ENCODE peak calls at places on chromosomes 4 and X, in six cellular contexts. J is BE2C, P is tibial nerve, N is H9, K is HAP-1, B is tibial artery. D is an unnamed sample. For H3K4me1, the result is how much of the 10 kb centered on the place peaks cover.

GRCh38 chr4:56909083-56909981 is 1.6 kb downstream of the REST start:
- DNase-seq in J (no peak), B (peak), K (peak), P (peak), N (peak), D (no peak)

GRCh38 chr4:126956192-126956897 is 676.4 kb upstream of the INTU start:
- DNase-seq in P (no peak), J (no peak), N (peak), B (no peak), K (no peak), D (no peak)

GRCh38 chr4:187294861-187295260 is 571.2 kb upstream of the FAT1 start:
- DNase-seq in N (no peak), B (no peak), K (no peak), P (no peak), J (no peak), D (no peak)

GRCh38 chr4:98204236-98204553 is 57.0 kb upstream of the RAP1GDS1 start:
- DNase-seq in N (no peak), P (no peak), K (no peak), B (no peak), J (no peak), D (no peak)

GRCh38 chrX:2432298-2432863 is 68.4 kb downstream of the DHRSX start:
- DNase-seq in J (no peak), N (no peak), P (no peak), B (no peak), K (no peak), D (no peak)

GRCh38 chr4:23163649-23164436 is 471.1 kb downstream of the GBA3 start:
- DNase-seq in K (no peak), J (no peak), N (no peak), B (no peak), P (no peak), D (no peak)

GRCh38 chr4:61202100-61202637 is 2.0 kb downstream of the ADGRL3 start:
- DNase-seq in B (peak), J (peak), K (peak), N (no peak), P (no peak), D (no peak)

GRCh38 chr4:82792912-82793649 is 5.5 kb downstream of the SCD5 start:
- DNase-seq in N (peak), P (no peak), B (no peak), K (no peak), J (no peak), D (no peak)

GRCh38 chr4:4606321-4606720 is 64.5 kb upstream of the STX18 start:
- DNase-seq in P (no peak), N (no peak), J (no peak), K (no peak), B (no peak), D (no peak)

GRCh38 chr4:184806711-184807110 is 19.1 kb downstream of the ACSL1 start:
- DNase-seq in B (no peak), P (no peak), K (no peak), N (no peak), J (no peak), D (no peak)

GRCh38 chr4:184807797-184808718 is 17.7 kb downstream of the ACSL1 start:
- DNase-seq in J (no peak), P (no peak), N (peak), B (no peak), K (peak), D (no peak)

GRCh38 chr4:184806246-184806550 is 19.6 kb downstream of the ACSL1 start:
- DNase-seq in N (no peak), P (no peak), K (no peak), J (no peak), B (no peak), D (no peak)

GRCh38 chr4:184808719-184809062 is 17.1 kb downstream of the ACSL1 start:
- DNase-seq in P (no peak), B (no peak), K (no peak), N (no peak), J (no peak), D (no peak)

DNA sequence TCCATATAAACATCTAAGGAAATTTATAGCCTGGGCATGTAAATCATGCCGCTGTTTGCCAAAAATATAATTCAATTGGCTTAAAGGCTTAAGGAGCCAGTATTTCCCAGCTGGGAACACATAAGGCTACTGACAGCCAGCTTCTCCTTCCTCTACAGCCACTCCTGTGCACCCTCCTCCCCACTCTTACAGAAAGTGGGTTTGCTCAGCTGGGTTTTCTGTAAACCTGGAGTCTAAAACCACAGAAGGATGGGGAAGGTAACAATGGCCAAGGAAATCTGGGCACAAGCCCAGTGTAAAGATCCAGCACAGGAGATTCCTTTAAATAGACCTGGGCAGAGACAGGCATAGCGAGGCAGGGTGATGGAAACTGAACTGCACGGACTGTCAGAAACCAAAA is 18.5 kb downstream of the ACSL1 start:
- DNase-seq in P (no peak), N (no peak), J (no peak), B (no peak), K (no peak), D (no peak)
- H3K4me1 ChIP-seq in P (half or more), N (under half), J (under half), B (under half), K (under half), D (under half)

DNA sequence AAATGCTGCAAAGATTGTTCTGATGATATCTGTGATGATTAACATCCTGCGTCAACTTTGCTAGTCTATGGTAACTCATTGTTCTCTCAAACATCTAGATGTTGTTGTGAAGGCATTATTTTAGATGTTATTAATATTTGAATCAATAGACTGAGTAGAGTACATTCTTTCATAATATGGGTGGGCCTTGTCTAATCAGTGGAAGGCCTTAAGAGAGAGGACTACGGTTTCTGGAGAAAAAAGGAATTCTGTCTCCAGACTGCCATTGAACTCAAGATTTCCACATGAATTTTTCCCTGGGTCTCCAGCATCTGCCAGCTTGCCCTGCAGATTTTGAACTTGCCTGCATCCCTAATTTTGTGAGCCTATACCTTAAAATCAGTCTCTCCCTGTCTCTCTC is 2381.1 kb upstream of the AGA start:
- DNase-seq in B (no peak), N (no peak), P (no peak), J (no peak), K (no peak), D (no peak)
- H3K4me1 ChIP-seq in B (under half), N (under half), P (under half), J (under half), K (under half), D (under half)

DNA sequence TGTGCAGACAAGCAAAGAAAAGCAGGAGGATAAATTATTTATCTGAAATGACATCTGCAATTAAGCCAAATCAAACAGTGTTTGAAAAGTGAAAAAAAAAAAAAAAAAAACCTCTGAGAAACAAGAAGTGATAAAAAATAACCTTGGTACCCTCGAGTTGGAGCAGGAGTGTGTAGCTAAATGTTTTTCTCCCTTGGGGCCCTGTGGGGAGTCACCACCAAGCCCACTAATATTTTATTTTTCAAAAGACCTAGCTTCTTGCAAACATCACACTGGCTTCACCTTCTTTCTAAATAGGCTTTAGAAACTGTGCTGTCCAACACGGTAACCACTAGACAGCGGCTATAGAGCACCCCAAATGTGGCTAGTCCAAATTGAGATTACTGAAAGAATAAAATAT is 47.7 kb downstream of the SNX25 start:
- DNase-seq in B (no peak), J (no peak), K (no peak), N (no peak), P (no peak), D (no peak)
- H3K4me1 ChIP-seq in B (under half), J (under half), K (under half), N (under half), P (under half), D (under half)

DNA sequence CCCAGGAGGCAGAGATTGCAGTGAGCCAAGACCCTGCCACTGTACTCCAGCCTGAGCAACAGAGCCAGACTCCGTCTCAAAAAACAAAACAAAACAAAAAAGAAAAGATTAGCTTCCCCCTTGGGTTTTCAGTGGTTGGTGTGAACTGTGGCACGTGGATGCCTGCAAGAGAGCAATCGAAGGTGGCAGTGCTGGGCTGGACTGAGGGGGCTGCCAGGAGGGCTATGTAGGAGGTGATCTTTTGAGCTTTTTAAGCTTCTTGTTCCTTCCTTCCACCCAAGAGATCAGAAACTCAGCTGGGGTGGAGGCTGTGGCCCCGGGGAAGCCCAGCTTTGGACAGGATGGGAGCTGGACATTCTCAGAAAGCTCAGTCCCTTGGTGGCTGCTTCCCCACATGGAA is 49.6 kb downstream of the PRPS1 start:
- DNase-seq in B (peak), K (no peak), P (no peak), N (no peak), J (no peak), D (no peak)
- H3K4me1 ChIP-seq in B (under half), K (under half), P (under half), N (under half), J (under half), D (under half)

DNA sequence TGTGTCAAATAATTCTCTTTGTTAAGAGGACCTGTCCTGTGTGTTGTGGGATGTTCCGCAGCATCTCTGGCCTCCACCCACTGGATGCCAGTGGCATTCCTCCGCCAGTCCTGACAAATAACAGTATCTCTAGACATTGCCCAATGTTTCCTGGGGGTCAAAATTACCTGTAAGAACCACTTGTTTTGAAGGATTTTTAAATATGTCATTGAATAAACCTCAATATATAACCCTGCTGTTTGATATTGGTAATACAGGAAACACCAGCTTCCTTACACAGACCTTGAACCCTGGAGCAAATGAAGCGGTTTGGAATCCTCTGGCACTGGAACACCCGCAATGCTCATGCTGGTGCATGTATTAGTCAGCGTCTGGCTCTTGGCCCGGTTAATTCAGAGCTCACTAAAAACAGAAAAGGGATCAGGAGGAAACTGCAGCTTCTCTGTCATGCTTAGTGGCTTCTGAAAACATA is 101.3 kb downstream of the TBL1X start:
- DNase-seq in P (peak), N (no peak), K (no peak), B (peak), J (no peak), D (no peak)
- H3K4me1 ChIP-seq in P (under half), N (under half), K (under half), B (under half), J (under half), D (under half)